ENCODE peak calls at places on chromosome 1, in four cellular contexts. O is left ventricle myocardium inferior; K is stimulated activated CD8-positive, alpha-beta memory T cell treated with anti-CD3 and anti-CD28 coated beads, Interleukin-15, amount 100 ng/mL, for 1 hour; M is substantia nigra. C is an unnamed sample.

GRCh38 chr1:181260271-181260670 is 171.8 kb downstream of the IER5 start:
- DNase-seq in O (no peak), K (no peak), M (no peak), C (no peak)

GRCh38 chr1:46303872-46304326 is 401 bp downstream of the UQCRH start:
- DNase-seq in O (no peak), K (no peak), M (no peak), C (no peak)

GRCh38 chr1:206456577-206457375 is 13.5 kb upstream of the IKBKE start:
- DNase-seq in O (no peak), K (no peak), M (no peak), C (no peak)

GRCh38 chr1:212205843-212206242 is 79.4 kb upstream of the PPP2R5A start:
- DNase-seq in O (no peak), K (no peak), M (no peak), C (no peak)

GRCh38 chr1:43227138-43227836 is 42.5 kb upstream of the TMEM125 start:
- DNase-seq in O (peak; percentile 76), K (peak; percentile 84), M (peak; percentile 49), C (peak; percentile 81)

GRCh38 chr1:53899206-53899628 is 5.2 kb downstream of the DIO1 start:
- DNase-seq in O (peak; percentile 25), K (no peak), M (no peak), C (peak; percentile 39)

GRCh38 chr1:185966487-185966886 is 232.3 kb downstream of the HMCN1 start:
- DNase-seq in O (no peak), K (no peak), M (no peak), C (no peak)

GRCh38 chr1:87334351-87335174 is 5.9 kb downstream of the LMO4 start:
- DNase-seq in O (no peak), K (no peak), M (no peak), C (no peak)

GRCh38 chr1:6700853-6701436 is 671 bp downstream of the DNAJC11 start:
- DNase-seq in O (no peak), K (no peak), M (no peak), C (peak; percentile 14)

GRCh38 chr1:92577251-92577895 is 90.6 kb upstream of the GFI1 start:
- DNase-seq in O (peak; percentile 22), K (no peak), M (no peak), C (no peak)

GRCh38 chr1:19373206-19374126 is 61.3 kb downstream of the SLC66A1 start:
- DNase-seq in O (no peak), K (no peak), M (no peak), C (peak; percentile 80)

GRCh38 chr1:147849097-147849873 is 53.3 kb upstream of the GJA8 start:
- DNase-seq in O (no peak), K (no peak), M (no peak), C (no peak)

GRCh38 chr1:223403184-223403815 is 10.1 kb downstream of the CCDC185 start:
- DNase-seq in O (no peak), K (no peak), M (no peak), C (no peak)

GRCh38 chr1:153001382-153001781 is at the start of gene SPRR3:
- DNase-seq in O (no peak), K (no peak), M (no peak), C (no peak)

GRCh38 chr1:31796707-31797106 is 19.1 kb downstream of the SPOCD1 start:
- DNase-seq in O (no peak), K (no peak), M (no peak), C (no peak)

GRCh38 chr1:149846600-149847466 is 52.5 kb upstream of the BOLA1 start:
- DNase-seq in O (no peak), K (no peak), M (no peak), C (no peak)

GRCh38 chr1:91553196-91553595 is 52.5 kb downstream of the CDC7 start:
- DNase-seq in O (no peak), K (no peak), M (no peak), C (peak; percentile 43)

GRCh38 chr1:247407180-247407616 is 8.8 kb upstream of the NLRP3 start:
- DNase-seq in O (peak; percentile 43), K (peak; percentile 20), M (no peak), C (no peak)

GRCh38 chr1:210626341-210626740 is 297.6 kb downstream of the HHAT start:
- DNase-seq in O (no peak), K (no peak), M (no peak), C (no peak)

C was measured in uterus.